ENCODE peak calls at places on chromosomes 11 and 22, in six cellular contexts. One of them, this sample, is unnamed.

GRCh38 chr11:11769782-11770181 is 72.0 kb upstream of the USP47 start:
- DNase-seq in HEK293T: no peak
- DNase-seq in GM04504: no peak
- DNase-seq in CD8-positive, alpha-beta memory T cell: no peak
- DNase-seq in endothelial cell: no peak
- DNase-seq in AG09319: no peak
- DNase-seq in this sample: no peak

GRCh38 chr11:128208329-128209220 is 378.8 kb downstream of the ETS1 start:
- DNase-seq in CD8-positive, alpha-beta memory T cell: no peak
- DNase-seq in HEK293T: no peak
- DNase-seq in endothelial cell: no peak
- DNase-seq in AG09319: peak
- DNase-seq in GM04504: peak
- DNase-seq in this sample: no peak

GRCh38 chr22:23397618-23398567 is 182.2 kb downstream of the IGLL1 start:
- DNase-seq in CD8-positive, alpha-beta memory T cell: no peak
- DNase-seq in HEK293T: no peak
- DNase-seq in AG09319: no peak
- DNase-seq in GM04504: no peak
- DNase-seq in endothelial cell: no peak
- DNase-seq in this sample: no peak

GRCh38 chr11:8719260-8720190 is 36.9 kb downstream of the RPL27A start:
- DNase-seq in endothelial cell: no peak
- DNase-seq in CD8-positive, alpha-beta memory T cell: no peak
- DNase-seq in GM04504: peak
- DNase-seq in HEK293T: no peak
- DNase-seq in AG09319: peak
- DNase-seq in this sample: no peak

GRCh38 chr11:42841563-42841962 is 470.2 kb upstream of the API5 start:
- DNase-seq in GM04504: no peak
- DNase-seq in CD8-positive, alpha-beta memory T cell: no peak
- DNase-seq in endothelial cell: no peak
- DNase-seq in HEK293T: no peak
- DNase-seq in AG09319: no peak
- DNase-seq in this sample: no peak

GRCh38 chr11:123188508-123189165 is 6.4 kb downstream of the CLMP start:
- DNase-seq in endothelial cell: no peak
- DNase-seq in CD8-positive, alpha-beta memory T cell: no peak
- DNase-seq in HEK293T: no peak
- DNase-seq in AG09319: no peak
- DNase-seq in GM04504: no peak
- DNase-seq in this sample: no peak

GRCh38 chr11:45933131-45933821 is 10.8 kb downstream of the LARGE2 start:
- DNase-seq in CD8-positive, alpha-beta memory T cell: no peak
- DNase-seq in AG09319: no peak
- DNase-seq in endothelial cell: no peak
- DNase-seq in GM04504: no peak
- DNase-seq in HEK293T: no peak
- DNase-seq in this sample: no peak

GRCh38 chr22:45318168-45318557 is 8.4 kb downstream of the FAM118A start:
- DNase-seq in CD8-positive, alpha-beta memory T cell: peak
- DNase-seq in endothelial cell: peak
- DNase-seq in GM04504: peak
- DNase-seq in HEK293T: peak
- DNase-seq in AG09319: peak
- DNase-seq in this sample: peak

GRCh38 chr11:17063171-17064002 is 14.1 kb downstream of the RPS13 start:
- DNase-seq in GM04504: no peak
- DNase-seq in endothelial cell: peak
- DNase-seq in HEK293T: peak
- DNase-seq in CD8-positive, alpha-beta memory T cell: peak
- DNase-seq in AG09319: no peak
- DNase-seq in this sample: no peak

GRCh38 chr22:21923163-21923561 is 29.5 kb downstream of the PPM1F start:
- DNase-seq in CD8-positive, alpha-beta memory T cell: no peak
- DNase-seq in AG09319: no peak
- DNase-seq in GM04504: no peak
- DNase-seq in HEK293T: no peak
- DNase-seq in endothelial cell: no peak
- DNase-seq in this sample: no peak

GRCh38 chr11:1054143-1055108 is 17.9 kb upstream of the MUC6 start:
- DNase-seq in GM04504: peak
- DNase-seq in endothelial cell: no peak
- DNase-seq in HEK293T: no peak
- DNase-seq in CD8-positive, alpha-beta memory T cell: no peak
- DNase-seq in AG09319: peak
- DNase-seq in this sample: no peak

GRCh38 chr11:35162795-35163194 is 23.8 kb downstream of the CD44 start:
- DNase-seq in GM04504: no peak
- DNase-seq in endothelial cell: no peak
- DNase-seq in AG09319: no peak
- DNase-seq in CD8-positive, alpha-beta memory T cell: no peak
- DNase-seq in HEK293T: no peak
- DNase-seq in this sample: no peak

GRCh38 chr11:17498058-17498457 is 21.4 kb upstream of the ABCC8 start:
- DNase-seq in endothelial cell: no peak
- DNase-seq in AG09319: no peak
- DNase-seq in CD8-positive, alpha-beta memory T cell: no peak
- DNase-seq in HEK293T: no peak
- DNase-seq in GM04504: no peak
- DNase-seq in this sample: no peak

GRCh38 chr11:134725939-134726639 is 314.0 kb upstream of the B3GAT1 start:
- DNase-seq in AG09319: no peak
- DNase-seq in HEK293T: peak
- DNase-seq in GM04504: no peak
- DNase-seq in endothelial cell: peak
- DNase-seq in CD8-positive, alpha-beta memory T cell: no peak
- DNase-seq in this sample: no peak

GRCh38 chr11:5103066-5103465 is 33.7 kb downstream of the OR52E1 start:
- DNase-seq in GM04504: no peak
- DNase-seq in CD8-positive, alpha-beta memory T cell: no peak
- DNase-seq in HEK293T: no peak
- DNase-seq in AG09319: no peak
- DNase-seq in endothelial cell: no peak
- DNase-seq in this sample: no peak

GRCh38 chr22:35452351-35452781 is 52.4 kb downstream of the MCM5 start:
- DNase-seq in AG09319: no peak
- DNase-seq in GM04504: no peak
- DNase-seq in HEK293T: no peak
- DNase-seq in endothelial cell: no peak
- DNase-seq in CD8-positive, alpha-beta memory T cell: no peak
- DNase-seq in this sample: no peak

GRCh38 chr22:25892678-25893077 is 150.7 kb downstream of the MYO18B start:
- DNase-seq in GM04504: no peak
- DNase-seq in HEK293T: no peak
- DNase-seq in AG09319: no peak
- DNase-seq in endothelial cell: no peak
- DNase-seq in CD8-positive, alpha-beta memory T cell: no peak
- DNase-seq in this sample: no peak

GRCh38 chr11:111539426-111540113 is 950 bp upstream of the LAYN start:
- DNase-seq in AG09319: no peak
- DNase-seq in GM04504: no peak
- DNase-seq in endothelial cell: no peak
- DNase-seq in HEK293T: no peak
- DNase-seq in CD8-positive, alpha-beta memory T cell: no peak
- DNase-seq in this sample: no peak

GRCh38 chr11:103326070-103326794 is 217.0 kb downstream of the DYNC2H1 start:
- DNase-seq in endothelial cell: peak
- DNase-seq in AG09319: peak
- DNase-seq in HEK293T: peak
- DNase-seq in GM04504: peak
- DNase-seq in CD8-positive, alpha-beta memory T cell: no peak
- DNase-seq in this sample: peak

GRCh38 chr11:10688401-10688800 is 5.2 kb downstream of the IRAG1 start:
- DNase-seq in AG09319: no peak
- DNase-seq in HEK293T: peak
- DNase-seq in GM04504: no peak
- DNase-seq in CD8-positive, alpha-beta memory T cell: no peak
- DNase-seq in endothelial cell: no peak
- DNase-seq in this sample: no peak

GRCh38 chr11:72600557-72600956 is 73.7 kb downstream of the PDE2A start:
- DNase-seq in GM04504: no peak
- DNase-seq in HEK293T: no peak
- DNase-seq in CD8-positive, alpha-beta memory T cell: no peak
- DNase-seq in endothelial cell: no peak
- DNase-seq in AG09319: no peak
- DNase-seq in this sample: no peak

GRCh38 chr11:77085652-77086051 is 17.0 kb upstream of the OMP start:
- DNase-seq in endothelial cell: no peak
- DNase-seq in GM04504: no peak
- DNase-seq in AG09319: no peak
- DNase-seq in CD8-positive, alpha-beta memory T cell: no peak
- DNase-seq in HEK293T: no peak
- DNase-seq in this sample: no peak

GRCh38 chr11:77637345-77638165 is at the start of gene CLNS1A:
- DNase-seq in GM04504: peak
- DNase-seq in HEK293T: peak
- DNase-seq in AG09319: peak
- DNase-seq in endothelial cell: peak
- DNase-seq in CD8-positive, alpha-beta memory T cell: peak
- DNase-seq in this sample: peak

GRCh38 chr11:126257764-126258163 is 10.9 kb downstream of the SRPRA start:
- DNase-seq in HEK293T: no peak
- DNase-seq in AG09319: peak
- DNase-seq in GM04504: peak
- DNase-seq in endothelial cell: no peak
- DNase-seq in CD8-positive, alpha-beta memory T cell: no peak
- DNase-seq in this sample: no peak

GRCh38 chr11:69490516-69490915 is 9.1 kb downstream of the LINC01488 start:
- DNase-seq in GM04504: no peak
- DNase-seq in endothelial cell: no peak
- DNase-seq in CD8-positive, alpha-beta memory T cell: no peak
- DNase-seq in AG09319: no peak
- DNase-seq in HEK293T: no peak
- DNase-seq in this sample: no peak

GRCh38 chr11:6670202-6670830 is 12.8 kb downstream of the MRPL17 start:
- DNase-seq in HEK293T: no peak
- DNase-seq in endothelial cell: no peak
- DNase-seq in CD8-positive, alpha-beta memory T cell: no peak
- DNase-seq in AG09319: no peak
- DNase-seq in GM04504: no peak
- DNase-seq in this sample: no peak

GRCh38 chr11:65551572-65552398 is 6.4 kb downstream of the LTBP3 start:
- DNase-seq in HEK293T: no peak
- DNase-seq in AG09319: no peak
- DNase-seq in GM04504: no peak
- DNase-seq in endothelial cell: peak
- DNase-seq in CD8-positive, alpha-beta memory T cell: peak
- DNase-seq in this sample: peak

GRCh38 chr11:9878936-9879335 is 215.1 kb downstream of the SWAP70 start:
- DNase-seq in AG09319: no peak
- DNase-seq in CD8-positive, alpha-beta memory T cell: no peak
- DNase-seq in endothelial cell: no peak
- DNase-seq in HEK293T: no peak
- DNase-seq in GM04504: no peak
- DNase-seq in this sample: no peak

This sample was measured in activated T-helper 2 cell treated with anti-CD3 and anti-CD28 coated beads, Interferon-gamma antibody, Interleukin-2, Interleukin-4, amounts not matched to agents 10 μg/mL and 5 μg/mL and 100 μg/mL, durations not matched to agents 14 hours and 24 hours and 36 hours.